ENCODE peak calls at places on chromosomes 5 and 9, in four cellular contexts. One of them, this sample, is unnamed.

GRCh38 chr5:146788918-146789317 is 89.6 kb downstream of the PPP2R2B start:
- DNase-seq in CD8-positive, alpha-beta T cell: no peak
- DNase-seq in lower leg skin: no peak
- DNase-seq in adrenal gland: no peak
- DNase-seq in this sample: no peak

GRCh38 chr5:35835796-35836742 is 20.6 kb upstream of the IL7R start:
- DNase-seq in lower leg skin: no peak
- DNase-seq in CD8-positive, alpha-beta T cell: no peak
- DNase-seq in adrenal gland: no peak
- DNase-seq in this sample: no peak

GRCh38 chr9:126418608-126419007 is 92.0 kb downstream of the MVB12B start:
- DNase-seq in adrenal gland: no peak
- DNase-seq in lower leg skin: no peak
- DNase-seq in CD8-positive, alpha-beta T cell: no peak
- DNase-seq in this sample: no peak

GRCh38 chr9:86075132-86075807 is 24.1 kb downstream of the GOLM1 start:
- DNase-seq in lower leg skin: no peak
- DNase-seq in adrenal gland: no peak
- DNase-seq in CD8-positive, alpha-beta T cell: no peak
- DNase-seq in this sample: no peak

GRCh38 chr5:6759401-6759800 is 46.2 kb downstream of the TENT4A start:
- DNase-seq in CD8-positive, alpha-beta T cell: no peak
- DNase-seq in lower leg skin: no peak
- DNase-seq in adrenal gland: no peak
- DNase-seq in this sample: peak; percentile 27

GRCh38 chr5:170502692-170503091 is 1.1 kb upstream of the KCNIP1 start:
- DNase-seq in adrenal gland: no peak
- DNase-seq in lower leg skin: no peak
- DNase-seq in CD8-positive, alpha-beta T cell: no peak
- DNase-seq in this sample: no peak

GRCh38 chr5:172834570-172835245 is 657 bp downstream of the ERGIC1 start:
- DNase-seq in lower leg skin: no peak
- DNase-seq in CD8-positive, alpha-beta T cell: no peak
- DNase-seq in adrenal gland: peak; percentile 40
- DNase-seq in this sample: no peak

GRCh38 chr9:113988951-113989780 is 88.9 kb downstream of the AMBP start:
- DNase-seq in adrenal gland: peak; percentile 18
- DNase-seq in lower leg skin: no peak
- DNase-seq in CD8-positive, alpha-beta T cell: no peak
- DNase-seq in this sample: peak; percentile 48

GRCh38 chr5:72145351-72145750 is 38.1 kb downstream of the MAP1B start:
- DNase-seq in lower leg skin: no peak
- DNase-seq in CD8-positive, alpha-beta T cell: no peak
- DNase-seq in adrenal gland: no peak
- DNase-seq in this sample: peak; percentile 59

GRCh38 chr9:76379494-76379893 is 14.7 kb downstream of the RFK start:
- DNase-seq in lower leg skin: no peak
- DNase-seq in adrenal gland: no peak
- DNase-seq in CD8-positive, alpha-beta T cell: no peak
- DNase-seq in this sample: no peak

GRCh38 chr9:68749579-68750159 is 44.6 kb downstream of the PIP5K1B start:
- DNase-seq in adrenal gland: no peak
- DNase-seq in lower leg skin: no peak
- DNase-seq in CD8-positive, alpha-beta T cell: no peak
- DNase-seq in this sample: no peak

GRCh38 chr5:143244000-143244736 is 159.3 kb downstream of the NR3C1 start:
- DNase-seq in lower leg skin: peak; percentile 92
- DNase-seq in CD8-positive, alpha-beta T cell: no peak
- DNase-seq in adrenal gland: peak; percentile 33
- DNase-seq in this sample: peak; percentile 98

GRCh38 chr9:121680236-121680635 is 28.8 kb downstream of the DAB2IP start:
- DNase-seq in adrenal gland: no peak
- DNase-seq in CD8-positive, alpha-beta T cell: no peak
- DNase-seq in lower leg skin: no peak
- DNase-seq in this sample: no peak

GRCh38 chr5:32419791-32420190 is 24.7 kb downstream of the ZFR start:
- DNase-seq in CD8-positive, alpha-beta T cell: no peak
- DNase-seq in adrenal gland: no peak
- DNase-seq in lower leg skin: no peak
- DNase-seq in this sample: no peak

GRCh38 chr9:36148652-36149051 is 12.1 kb downstream of the GLIPR2 start:
- DNase-seq in adrenal gland: peak; percentile 98
- DNase-seq in CD8-positive, alpha-beta T cell: peak; percentile 44
- DNase-seq in lower leg skin: peak; percentile 99
- DNase-seq in this sample: peak; percentile 99

GRCh38 chr9:137724114-137724445 is 105.3 kb downstream of the EHMT1 start:
- DNase-seq in lower leg skin: no peak
- DNase-seq in CD8-positive, alpha-beta T cell: no peak
- DNase-seq in adrenal gland: no peak
- DNase-seq in this sample: peak; percentile 46

GRCh38 chr9:8542537-8542936 is 743.0 kb upstream of the DMAC1 start:
- DNase-seq in lower leg skin: no peak
- DNase-seq in adrenal gland: no peak
- DNase-seq in CD8-positive, alpha-beta T cell: no peak
- DNase-seq in this sample: no peak

GRCh38 chr9:105444130-105444529 is 3.7 kb upstream of the FSD1L start:
- DNase-seq in CD8-positive, alpha-beta T cell: no peak
- DNase-seq in lower leg skin: no peak
- DNase-seq in adrenal gland: no peak
- DNase-seq in this sample: peak; percentile 83

GRCh38 chr5:39794511-39794910 is 369.7 kb upstream of the DAB2 start:
- DNase-seq in adrenal gland: no peak
- DNase-seq in lower leg skin: no peak
- DNase-seq in CD8-positive, alpha-beta T cell: no peak
- DNase-seq in this sample: peak; percentile 10

GRCh38 chr5:166369817-166370216 is 1921.6 kb upstream of the WWC1 start:
- DNase-seq in adrenal gland: no peak
- DNase-seq in lower leg skin: no peak
- DNase-seq in CD8-positive, alpha-beta T cell: no peak
- DNase-seq in this sample: no peak

GRCh38 chr9:112041199-112041535 is 133.9 kb downstream of the SUSD1 start:
- DNase-seq in CD8-positive, alpha-beta T cell: no peak
- DNase-seq in lower leg skin: no peak
- DNase-seq in adrenal gland: no peak
- DNase-seq in this sample: no peak

GRCh38 chr9:1880038-1880565 is 135.0 kb upstream of the SMARCA2 start:
- DNase-seq in adrenal gland: no peak
- DNase-seq in lower leg skin: no peak
- DNase-seq in CD8-positive, alpha-beta T cell: no peak
- DNase-seq in this sample: no peak

GRCh38 chr9:120343416-120343815 is 236.6 kb downstream of the CDK5RAP2 start:
- DNase-seq in lower leg skin: no peak
- DNase-seq in CD8-positive, alpha-beta T cell: no peak
- DNase-seq in adrenal gland: no peak
- DNase-seq in this sample: no peak

DNA sequence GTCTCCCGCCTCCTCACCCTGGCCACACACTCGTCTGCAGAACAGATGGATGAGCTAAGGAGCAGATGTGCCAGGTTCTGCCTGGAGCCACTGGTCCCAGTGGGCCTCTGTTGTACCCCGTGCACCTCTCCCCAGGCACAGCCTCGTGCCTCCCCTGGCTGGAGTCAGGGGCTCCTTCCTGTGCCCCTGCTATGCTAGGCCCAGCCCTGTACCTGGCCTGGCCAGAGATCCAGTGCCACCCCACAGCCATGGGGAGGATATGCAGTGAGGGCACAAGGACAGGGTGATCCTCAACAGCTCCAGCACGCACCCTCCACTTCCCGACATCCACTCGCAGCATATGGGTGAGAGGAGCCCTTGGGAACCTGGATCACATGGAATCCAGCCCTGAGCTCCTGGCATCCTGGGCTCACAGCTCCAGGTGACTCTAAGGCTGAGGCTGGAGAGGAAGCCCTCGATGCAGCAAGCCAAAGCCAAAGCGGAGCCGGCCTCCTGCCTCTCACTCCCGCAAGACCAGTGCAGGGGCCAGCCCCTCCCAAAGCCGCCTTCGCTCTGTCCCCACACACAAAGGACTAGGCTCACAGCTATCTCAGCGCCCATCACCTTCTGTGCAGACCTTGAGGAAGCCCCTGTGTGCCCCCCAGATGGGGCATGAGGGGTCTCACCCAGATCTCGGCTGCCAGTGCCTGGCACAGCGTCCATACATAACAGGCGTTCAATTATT is 23.7 kb upstream of the ADAMTS2 start:
- DNase-seq in CD8-positive, alpha-beta T cell: no peak
- DNase-seq in adrenal gland: peak; percentile 5
- DNase-seq in lower leg skin: no peak
- DNase-seq in this sample: no peak
- H3K4me3 ChIP-seq in CD8-positive, alpha-beta T cell: no peak overlapping the region
- H3K4me3 ChIP-seq in adrenal gland: no peak overlapping the region
- H3K4me3 ChIP-seq in lower leg skin: no peak overlapping the region
- H3K4me3 ChIP-seq in this sample: no peak overlapping the region

DNA sequence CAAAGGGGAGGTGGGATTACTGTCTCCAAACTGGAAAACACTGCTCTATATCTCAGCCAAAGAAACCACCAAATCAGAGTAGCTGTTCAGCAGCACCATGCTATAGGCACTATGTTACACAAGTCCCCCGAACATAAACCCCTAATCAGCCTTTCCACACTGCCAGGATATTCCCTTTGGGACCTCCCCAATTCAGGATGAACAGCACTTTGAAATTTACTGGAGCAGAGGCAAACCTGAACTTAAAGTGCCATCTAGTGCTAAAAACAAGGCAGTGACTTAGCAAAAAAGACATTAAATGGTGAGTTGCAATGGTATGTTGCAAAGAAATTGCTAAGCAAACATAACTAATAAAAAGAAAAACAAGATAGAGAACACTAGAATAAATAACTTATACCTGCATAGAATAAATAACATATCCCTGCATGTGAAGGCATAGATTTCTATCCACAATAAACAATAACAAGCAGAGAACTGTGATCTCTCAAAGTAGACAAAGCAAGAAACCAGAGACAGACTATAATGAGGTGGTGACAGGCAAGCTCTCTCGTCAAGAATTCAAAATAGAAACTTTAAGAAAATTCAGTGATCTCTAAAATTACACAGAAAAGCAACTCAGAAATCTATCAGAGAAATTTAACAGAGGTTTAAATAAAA is 584.4 kb upstream of the ACO1 start:
- DNase-seq in adrenal gland: no peak
- DNase-seq in CD8-positive, alpha-beta T cell: no peak
- DNase-seq in lower leg skin: no peak
- DNase-seq in this sample: peak; percentile 2
- TF ChIP-seq CTCF in adrenal gland: peak; percentile 70
- TF ChIP-seq CTCF in CD8-positive, alpha-beta T cell: peak; percentile 50
- TF ChIP-seq CTCF in lower leg skin: no peak
- TF ChIP-seq CTCF in this sample: peak; percentile 21

DNA sequence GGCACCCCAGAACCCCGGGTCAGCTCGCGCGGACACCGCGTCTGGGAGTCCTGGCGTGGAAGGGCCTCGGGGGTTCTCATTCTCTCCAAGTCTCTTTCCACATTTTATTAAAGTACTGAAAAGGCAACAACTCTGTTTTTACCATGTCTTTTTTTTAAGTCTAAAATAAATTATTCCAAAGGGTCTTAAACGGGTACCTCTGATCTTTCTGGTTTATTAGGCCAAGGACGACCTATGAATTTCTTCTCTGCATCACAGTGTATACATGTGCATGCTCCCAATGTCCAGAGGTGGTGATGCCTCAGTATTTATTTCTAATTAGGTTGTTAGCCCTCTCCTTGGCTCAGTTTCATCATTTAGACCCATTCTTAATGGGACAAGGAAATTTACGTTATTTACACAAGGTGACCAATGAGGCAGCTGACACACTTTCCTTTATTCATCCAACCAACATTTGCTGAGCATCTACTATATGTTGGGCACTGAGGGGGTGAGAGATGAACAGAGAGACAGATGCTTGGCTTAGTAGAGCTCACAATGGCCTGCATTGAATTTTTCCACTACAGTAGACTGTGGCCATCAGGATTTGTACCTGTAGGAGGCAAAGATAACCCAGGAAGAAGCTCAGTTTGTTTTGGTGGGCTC is 7.6 kb upstream of the OTP start:
- DNase-seq in adrenal gland: no peak
- DNase-seq in CD8-positive, alpha-beta T cell: no peak
- DNase-seq in lower leg skin: no peak
- DNase-seq in this sample: no peak
- H3K4me3 ChIP-seq in adrenal gland: no peak overlapping the region
- H3K4me3 ChIP-seq in CD8-positive, alpha-beta T cell: no peak overlapping the region
- H3K4me3 ChIP-seq in lower leg skin: no peak overlapping the region
- H3K4me3 ChIP-seq in this sample: no peak overlapping the region

GRCh38 chr9:4740623-4741364 is at the start of gene AK3:
- DNase-seq in CD8-positive, alpha-beta T cell: peak; percentile 71
- DNase-seq in lower leg skin: peak; percentile 97
- DNase-seq in adrenal gland: peak; percentile 86
- DNase-seq in this sample: peak; percentile 73
- TF ChIP-seq CTCF in CD8-positive, alpha-beta T cell: no peak
- TF ChIP-seq CTCF in lower leg skin: no peak
- TF ChIP-seq CTCF in adrenal gland: no peak
- TF ChIP-seq CTCF in this sample: no peak

DNA sequence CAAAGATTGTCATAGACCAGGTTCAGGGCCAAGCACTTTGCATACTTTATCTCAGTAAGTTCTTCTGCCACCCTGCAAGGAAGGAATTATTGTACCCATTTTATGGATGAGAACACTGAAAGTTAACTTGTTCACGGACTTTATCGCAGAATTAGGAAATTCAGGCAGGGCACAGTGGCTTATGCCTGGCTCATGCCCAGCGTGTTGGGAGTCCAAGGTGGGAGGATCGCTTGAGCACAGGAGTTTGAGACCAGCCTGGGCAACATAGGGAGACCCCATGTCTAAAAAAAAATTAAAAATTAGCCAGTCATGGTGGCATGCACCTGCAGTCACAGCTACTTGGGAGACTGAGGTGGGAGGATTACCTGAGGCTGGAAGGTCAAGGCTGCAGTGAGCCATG is 72.4 kb downstream of the MFAP3 start:
- DNase-seq in lower leg skin: no peak
- DNase-seq in adrenal gland: no peak
- DNase-seq in CD8-positive, alpha-beta T cell: no peak
- DNase-seq in this sample: no peak
- H3K4me3 ChIP-seq in lower leg skin: no peak overlapping the region
- H3K4me3 ChIP-seq in adrenal gland: no peak overlapping the region
- H3K4me3 ChIP-seq in CD8-positive, alpha-beta T cell: no peak overlapping the region
- H3K4me3 ChIP-seq in this sample: no peak overlapping the region

GRCh38 chr9:123225374-123225813 is 43.0 kb downstream of the STRBP start:
- DNase-seq in CD8-positive, alpha-beta T cell: no peak
- DNase-seq in adrenal gland: peak; percentile 18
- DNase-seq in lower leg skin: no peak
- DNase-seq in this sample: peak; percentile 84
- TF ChIP-seq CTCF in CD8-positive, alpha-beta T cell: peak; percentile 44
- TF ChIP-seq CTCF in adrenal gland: peak; percentile 32
- TF ChIP-seq CTCF in lower leg skin: no peak
- TF ChIP-seq CTCF in this sample: peak; percentile 65

This sample was measured in fibroblast of mammary gland.